ENCODE peak calls at places on chromosomes 11 and 22, in eight cellular contexts. D is astrocyte of the cerebellum; Z is MCF 10A; P is activated CD8-positive, alpha-beta T cell treated with anti-CD3 and anti-CD28 coated beads for 36 hours; B is endothelial cell of umbilical vein; K is dorsolateral prefrontal cortex; V is B cell; H is upper lobe of right lung. J is an unnamed sample.

GRCh38 chr11:62388999-62389398 is 29.8 kb upstream of the SCGB1A1 start:
- DNase-seq in K (no peak), V (no peak), P (no peak), B (no peak), D (no peak), H (peak), Z (no peak), J (no peak)

GRCh38 chr22:38126928-38127668 is 16.6 kb upstream of the BAIAP2L2 start:
- DNase-seq in B (no peak), H (no peak), D (no peak), V (no peak), K (no peak), Z (no peak), P (no peak), J (no peak)

GRCh38 chr11:125370561-125371389 is 125.3 kb downstream of the FEZ1 start:
- DNase-seq in K (no peak), V (no peak), Z (no peak), B (no peak), P (no peak), D (no peak), H (peak), J (no peak)

GRCh38 chr11:10454902-10455631 is at the start of gene AMPD3:
- DNase-seq in B (no peak), K (no peak), Z (peak), D (peak), P (peak), H (no peak), V (peak), J (peak)

GRCh38 chr11:118912742-118913410 is 12.8 kb downstream of the BCL9L start:
- DNase-seq in B (peak), P (peak), K (no peak), V (no peak), H (no peak), D (no peak), Z (peak), J (no peak)

GRCh38 chr11:12064136-12064953 is 46.0 kb upstream of the MICAL2 start:
- DNase-seq in V (no peak), D (no peak), P (no peak), H (no peak), Z (no peak), B (no peak), K (no peak), J (peak)

GRCh38 chr11:79121351-79121750 is 319.5 kb downstream of the TENM4 start:
- DNase-seq in B (no peak), H (no peak), K (peak), V (no peak), Z (no peak), D (peak), P (no peak), J (no peak)

GRCh38 chr11:63595296-63595695 is 18.9 kb downstream of the PLAAT3 start:
- DNase-seq in B (no peak), V (no peak), H (no peak), K (peak), P (no peak), D (no peak), Z (peak), J (no peak)

GRCh38 chr11:19800714-19801519 is 88.3 kb downstream of the NAV2 start:
- DNase-seq in V (no peak), B (no peak), P (no peak), H (no peak), D (no peak), Z (peak), K (no peak), J (no peak)
- TF ChIP-seq CTCF in V (no peak), B (no peak), P (no peak), H (no peak), D (peak), Z (no peak), K (no peak), J (no peak)

GRCh38 chr11:58070585-58070984 is 39.8 kb downstream of the OR6Q1 start:
- DNase-seq in D (no peak), P (no peak), B (no peak), K (no peak), H (no peak), V (no peak), Z (no peak), J (no peak)

GRCh38 chr11:58067685-58068084 is 36.9 kb downstream of the OR6Q1 start:
- DNase-seq in P (no peak), K (no peak), B (no peak), Z (no peak), D (no peak), V (no peak), H (no peak), J (no peak)

GRCh38 chr11:58068640-58069039 is 37.9 kb downstream of the OR6Q1 start:
- DNase-seq in Z (no peak), P (no peak), D (no peak), K (no peak), V (no peak), H (no peak), B (no peak), J (no peak)
- TF ChIP-seq CTCF in Z (no peak), P (no peak), D (no peak), K (no peak), V (no peak), H (no peak), B (no peak), J (no peak)

DNA sequence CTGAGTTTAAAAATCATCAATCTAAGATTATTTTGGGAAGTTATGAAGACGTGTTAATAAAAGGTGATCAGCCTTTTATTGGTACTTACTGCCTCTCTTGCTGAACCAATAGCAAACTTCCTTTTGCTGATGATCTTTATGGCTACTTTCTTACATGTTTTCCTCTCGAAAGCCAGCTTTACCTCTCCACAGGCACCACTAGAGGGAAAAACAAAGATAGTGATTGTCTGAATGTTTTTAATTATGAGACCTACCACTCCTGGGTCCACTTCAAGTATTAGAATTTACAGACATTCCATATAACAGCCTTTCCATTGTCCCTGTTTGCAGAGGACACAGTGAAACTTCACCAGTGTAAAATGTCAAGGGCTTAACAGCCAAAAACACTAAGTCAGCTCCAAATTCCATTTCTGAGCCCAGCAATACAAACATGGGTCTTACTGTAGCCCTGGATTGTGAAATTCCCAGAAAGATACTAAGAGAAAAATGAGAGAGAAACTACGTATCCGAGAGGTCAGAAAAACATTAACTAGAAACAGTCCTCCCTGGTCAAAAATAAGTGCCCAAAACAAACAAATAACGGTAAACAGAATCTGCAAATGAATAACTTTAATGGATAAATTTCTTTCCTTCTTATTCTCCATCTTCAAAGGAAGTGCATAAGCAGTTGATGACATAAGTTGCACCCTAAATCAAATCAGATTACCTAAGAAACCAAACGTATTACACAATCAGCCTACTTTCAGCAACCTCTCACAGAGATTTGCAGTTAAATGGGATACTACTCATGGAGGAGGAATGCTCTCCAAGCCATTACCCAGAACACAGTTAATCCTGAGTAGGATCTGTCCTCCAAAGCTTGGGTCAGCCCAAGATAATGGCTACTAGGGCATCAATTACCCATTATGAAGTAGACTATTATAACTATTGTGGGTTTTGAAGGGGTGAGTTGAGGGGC is 29.5 kb downstream of the CHEK2 start:
- DNase-seq in D (peak), Z (peak), B (peak), V (no peak), K (no peak), H (no peak), P (no peak), J (no peak)
- TF ChIP-seq CTCF in D (no peak), Z (no peak), B (no peak), V (no peak), K (no peak), H (no peak), P (no peak), J (no peak)

DNA sequence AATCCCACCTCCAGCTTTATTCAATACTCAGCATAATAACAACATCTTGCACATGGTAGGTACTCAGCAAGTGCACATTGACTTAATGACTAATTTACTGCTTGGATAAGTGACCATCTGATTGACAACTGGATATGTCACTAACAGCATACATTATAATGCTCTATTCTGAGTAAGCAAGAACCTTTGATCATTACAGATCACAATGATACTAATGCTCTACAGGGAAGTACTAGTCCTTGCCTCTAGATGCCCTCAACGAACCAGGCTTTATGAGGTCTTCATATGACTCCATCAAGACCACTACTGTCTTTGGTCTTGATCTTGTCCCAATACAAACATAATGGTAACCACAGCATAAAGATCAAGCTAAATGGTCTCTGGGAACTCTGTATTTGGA is 167.6 kb upstream of the MTMR2 start:
- DNase-seq in D (no peak), H (no peak), P (peak), B (no peak), K (no peak), Z (peak), V (peak), J (no peak)
- TF ChIP-seq CTCF in D (peak), H (peak), P (peak), B (no peak), K (no peak), Z (no peak), V (peak), J (no peak)

GRCh38 chr11:69293087-69293486 is 868 bp upstream of the MYEOV start:
- DNase-seq in P (no peak), B (no peak), Z (no peak), K (no peak), D (no peak), V (no peak), H (peak), J (no peak)
- TF ChIP-seq CTCF in P (no peak), B (no peak), Z (no peak), K (no peak), D (no peak), V (no peak), H (peak), J (no peak)

GRCh38 chr11:126925321-126926093 is 75.1 kb downstream of the KIRREL3 start:
- DNase-seq in K (peak), V (no peak), Z (peak), B (no peak), H (no peak), D (no peak), P (no peak), J (no peak)
- TF ChIP-seq CTCF in K (no peak), V (no peak), Z (no peak), B (no peak), H (no peak), D (no peak), P (no peak), J (no peak)

GRCh38 chr22:45335021-45335818 is 25.5 kb downstream of the FAM118A start:
- DNase-seq in Z (no peak), B (peak), K (peak), D (no peak), V (no peak), H (no peak), P (no peak), J (no peak)
- TF ChIP-seq CTCF in Z (no peak), B (no peak), K (no peak), D (peak), V (no peak), H (no peak), P (no peak), J (no peak)